ENCODE peak calls at places on chromosomes 4 and X, in ten cellular contexts. J, V, Y, A, M, O, K, W, X and Q are unnamed samples.
A peak's percentile ranks its signal among the peaks of the same experiment; 100 is the strongest.

GRCh38 chr4:1368421-1369090 is 21.5 kb downstream of the UVSSA start:
- DNase-seq in J (no peak), V (no peak), Y (no peak), A (no peak), M (peak; percentile 13), O (no peak), K (no peak), W (no peak), X (peak; percentile 12), Q (no peak)

GRCh38 chrX:9905288-9905687 is 61.9 kb upstream of the CLDN34 start:
- DNase-seq in J (no peak), V (peak; percentile 90), Y (no peak), A (no peak), M (no peak), O (no peak), K (no peak), W (no peak), X (no peak), Q (no peak)

GRCh38 chr4:77797239-77797638 is 21.9 kb downstream of the CNOT6L start:
- DNase-seq in J (no peak), V (no peak), Y (no peak), A (no peak), M (no peak), O (no peak), K (no peak), W (no peak), X (no peak), Q (no peak)

GRCh38 chr4:128958194-128958593 is 135.1 kb downstream of the SCLT1 start:
- DNase-seq in J (no peak), V (peak; percentile 6), Y (no peak), A (no peak), M (no peak), O (peak; percentile 36), K (no peak), W (no peak), X (no peak), Q (no peak)

GRCh38 chrX:134753185-134754008 is 95.1 kb upstream of the PLAC1 start:
- DNase-seq in J (no peak), V (peak; percentile 65), Y (no peak), A (no peak), M (no peak), O (peak; percentile 24), K (no peak), W (no peak), X (no peak), Q (peak; percentile 13)

GRCh38 chr4:118032691-118033090 is 1.6 kb upstream of the NDST3 start:
- DNase-seq in J (no peak), V (peak; percentile 20), Y (peak; percentile 29), A (no peak), M (no peak), O (no peak), K (no peak), W (no peak), X (no peak), Q (peak; percentile 35)

GRCh38 chrX:115324194-115324593 is 34.7 kb downstream of the LUZP4 start:
- DNase-seq in J (no peak), V (peak; percentile 26), Y (no peak), A (peak; percentile 36), M (peak; percentile 47), O (no peak), K (no peak), W (peak; percentile 52), X (peak; percentile 44), Q (no peak)

GRCh38 chrX:63754141-63754859 is 30.7 kb downstream of the ARHGEF9 start:
- DNase-seq in J (peak; percentile 16), V (peak; percentile 15), Y (no peak), A (no peak), M (peak; percentile 23), O (peak; percentile 44), K (no peak), W (no peak), X (no peak), Q (no peak)

GRCh38 chrX:49191033-49191871 is 5.1 kb upstream of the PRICKLE3 start:
- DNase-seq in J (peak; percentile 93), V (peak; percentile 100), Y (peak; percentile 99), A (peak; percentile 95), M (peak; percentile 94), O (peak; percentile 99), K (peak; percentile 97), W (peak; percentile 90), X (peak; percentile 95), Q (peak; percentile 56)
- TF ChIP-seq POLR2A in J (no peak), V (peak; percentile 33), Y (peak; percentile 70), A (peak; percentile 77), M (peak; percentile 89), O (peak; percentile 90), K (peak; percentile 15), W (no peak), X (peak; percentile 70), Q (peak; percentile 90)

GRCh38 chr4:86939123-86939522 is 4.3 kb downstream of the AFF1 start:
- DNase-seq in J (no peak), V (no peak), Y (no peak), A (no peak), M (no peak), O (peak; percentile 60), K (no peak), W (no peak), X (no peak), Q (no peak)

GRCh38 chr4:86934147-86934771 is 552 bp upstream of the AFF1 start:
- DNase-seq in J (peak; percentile 14), V (no peak), Y (no peak), A (no peak), M (no peak), O (peak; percentile 53), K (no peak), W (no peak), X (no peak), Q (no peak)

GRCh38 chr4:86935499-86935832 is 655 bp downstream of the AFF1 start:
- DNase-seq in J (peak; percentile 54), V (no peak), Y (no peak), A (peak; percentile 57), M (no peak), O (peak; percentile 64), K (no peak), W (peak; percentile 27), X (no peak), Q (no peak)

GRCh38 chr4:86934772-86935498 is at the start of gene AFF1:
- DNase-seq in J (peak; percentile 91), V (peak; percentile 79), Y (peak; percentile 82), A (peak; percentile 92), M (peak; percentile 96), O (peak; percentile 97), K (peak; percentile 97), W (peak; percentile 94), X (peak; percentile 95), Q (peak; percentile 51)

DNA sequence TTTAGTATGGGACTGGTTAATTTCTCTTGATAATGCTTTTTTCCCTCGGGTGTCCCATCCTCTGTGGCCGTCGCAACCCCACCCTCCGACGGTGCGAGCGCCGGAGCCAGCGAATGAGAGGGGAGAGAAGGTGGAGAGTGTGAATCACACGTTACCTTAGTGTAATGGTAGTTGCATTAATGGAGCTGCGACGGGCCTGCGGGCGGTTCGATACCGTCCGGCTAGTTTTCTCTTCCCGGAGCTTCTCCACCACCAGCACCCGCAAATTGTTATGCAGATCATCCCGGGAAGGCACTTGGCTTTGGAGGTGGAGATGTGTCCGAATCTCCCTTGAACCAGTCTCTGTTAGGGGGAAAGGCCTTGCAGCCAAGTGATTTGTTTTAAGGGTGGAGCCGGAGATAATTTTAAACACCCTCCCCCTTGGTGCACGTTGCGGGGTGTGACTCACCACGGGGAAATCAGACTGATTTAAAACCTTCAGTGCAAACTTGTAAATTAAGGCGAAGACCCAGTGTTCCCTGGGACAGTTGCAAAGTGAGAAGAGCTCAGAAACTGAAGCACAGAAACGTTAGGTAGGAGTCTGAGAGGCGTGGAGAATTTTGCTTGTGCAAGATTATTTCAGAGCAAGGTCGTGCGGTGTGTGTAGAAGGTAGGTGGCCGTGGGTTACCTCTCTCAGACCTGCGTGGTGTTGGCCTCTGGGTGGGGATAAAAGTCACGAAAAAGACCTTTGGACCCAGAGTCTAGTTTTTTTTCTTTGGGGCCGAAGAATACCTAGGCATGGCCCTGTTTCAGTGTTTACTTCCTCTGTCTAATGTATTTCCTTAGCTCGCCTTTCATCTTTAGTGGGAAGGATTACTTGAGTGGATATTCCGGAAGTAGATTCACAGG is 1.3 kb downstream of the AFF1 start:
- DNase-seq in J (peak; percentile 80), V (peak; percentile 57), Y (peak; percentile 78), A (peak; percentile 87), M (peak; percentile 54), O (peak; percentile 91), K (peak; percentile 95), W (peak; percentile 68), X (peak; percentile 70), Q (peak; percentile 35)
- TF ChIP-seq POLR2A in J (no peak), V (no peak), Y (no peak), A (peak; percentile 50), M (peak; percentile 45), O (no peak), K (no peak), W (no peak), X (no peak), Q (peak; percentile 27)

GRCh38 chrX:47836164-47837072 is at the start of gene ZNF81:
- DNase-seq in J (peak; percentile 95), V (peak; percentile 96), Y (peak; percentile 90), A (peak; percentile 97), M (peak; percentile 97), O (peak; percentile 96), K (peak; percentile 97), W (peak; percentile 94), X (peak; percentile 96), Q (peak; percentile 42)
- TF ChIP-seq POLR2A in J (no peak), V (peak; percentile 73), Y (no peak), A (peak; percentile 43), M (peak; percentile 43), O (peak; percentile 64), K (no peak), W (no peak), X (peak; percentile 36), Q (peak; percentile 31)

GRCh38 chr4:26907731-26908599 is 47.3 kb downstream of the STIM2 start:
- DNase-seq in J (no peak), V (no peak), Y (no peak), A (no peak), M (no peak), O (no peak), K (no peak), W (no peak), X (no peak), Q (no peak)

GRCh38 chr4:26912069-26912468 is 51.4 kb downstream of the STIM2 start:
- DNase-seq in J (no peak), V (no peak), Y (no peak), A (no peak), M (no peak), O (no peak), K (no peak), W (no peak), X (no peak), Q (no peak)

GRCh38 chr4:26912810-26913209 is 52.2 kb downstream of the STIM2 start:
- DNase-seq in J (no peak), V (no peak), Y (no peak), A (no peak), M (no peak), O (peak; percentile 19), K (no peak), W (no peak), X (no peak), Q (no peak)

GRCh38 chr4:26909369-26909768 is 48.7 kb downstream of the STIM2 start:
- DNase-seq in J (no peak), V (peak; percentile 11), Y (no peak), A (no peak), M (no peak), O (no peak), K (no peak), W (no peak), X (no peak), Q (no peak)

DNA sequence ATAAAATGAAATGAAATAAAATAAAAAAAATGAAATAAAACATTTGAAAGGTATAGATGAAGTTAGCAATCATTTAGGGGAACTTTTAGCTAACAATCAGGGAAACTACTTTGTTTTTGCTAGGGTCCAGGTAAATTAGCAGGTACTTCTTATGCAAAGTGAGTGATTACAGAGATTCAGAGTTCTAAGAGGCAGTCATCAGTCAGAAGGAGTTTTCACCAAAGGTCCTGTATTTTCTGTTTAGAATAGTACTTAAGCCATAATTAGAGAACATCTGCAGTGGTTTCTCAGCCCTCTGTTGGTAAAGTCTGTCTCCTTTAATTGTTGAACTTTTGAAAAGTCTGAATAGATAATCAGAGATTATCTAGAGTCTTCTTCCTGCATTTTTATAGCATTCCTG is 50.6 kb downstream of the STIM2 start:
- DNase-seq in J (no peak), V (no peak), Y (no peak), A (no peak), M (no peak), O (no peak), K (no peak), W (no peak), X (no peak), Q (no peak)
- TF ChIP-seq POLR2A in J (no peak), V (no peak), Y (no peak), A (no peak), M (no peak), O (no peak), K (no peak), W (no peak), X (no peak), Q (no peak)